ENCODE peak calls at places on chromosomes 12 and 14, in seven cellular contexts. Y is breast epithelium; T is foreskin fibroblast; P is CD8-positive, alpha-beta T cell; L is lower leg skin; F is fibroblast of lung; R is astrocyte of the spinal cord. C is an unnamed sample.

GRCh38 chr14:95496111-95496681 is 20.3 kb downstream of the SYNE3 start:
- DNase-seq in P (no peak), T (no peak), L (no peak), Y (no peak), F (peak; percentile 43), R (no peak), C (no peak)

GRCh38 chr12:114662512-114663177 is 21.3 kb downstream of the TBX3 start:
- DNase-seq in Y (peak; percentile 78), R (peak; percentile 85), P (peak; percentile 68), T (peak; percentile 88), L (peak; percentile 80), F (peak; percentile 92), C (no peak)

GRCh38 chr12:1644523-1645438 is 15.8 kb downstream of the WNT5B start:
- DNase-seq in T (peak; percentile 80), R (peak; percentile 91), P (no peak), Y (no peak), F (peak; percentile 89), L (peak; percentile 68), C (no peak)

GRCh38 chr14:61474021-61474420 is 152.6 kb downstream of the PRKCH start:
- DNase-seq in Y (no peak), R (no peak), T (no peak), P (no peak), F (no peak), L (no peak), C (no peak)

GRCh38 chr12:24499151-24500146 is 449.5 kb downstream of the BCAT1 start:
- DNase-seq in P (no peak), F (peak; percentile 93), L (no peak), Y (no peak), T (peak; percentile 18), R (peak; percentile 81), C (no peak)

GRCh38 chr14:99320105-99320572 is 48.1 kb upstream of the BCL11B start:
- DNase-seq in L (no peak), T (no peak), R (peak; percentile 6), F (peak; percentile 16), Y (peak; percentile 14), P (peak; percentile 67), C (no peak)

GRCh38 chr14:100261621-100262020 is 22.7 kb downstream of the YY1 start:
- DNase-seq in L (no peak), Y (no peak), P (no peak), T (no peak), F (no peak), R (no peak), C (no peak)

GRCh38 chr12:131863711-131864396 is 30.6 kb upstream of the ULK1 start:
- DNase-seq in P (no peak), R (no peak), Y (no peak), L (no peak), F (no peak), T (no peak), C (no peak)

GRCh38 chr12:130127909-130128763 is 34.1 kb upstream of the FZD10 start:
- DNase-seq in Y (peak; percentile 43), R (peak; percentile 1), L (no peak), T (peak; percentile 15), P (no peak), F (no peak), C (no peak)

GRCh38 chr12:123621619-123622530 is 11.6 kb downstream of the EIF2B1 start:
- DNase-seq in F (no peak), L (no peak), Y (no peak), P (no peak), R (no peak), T (no peak), C (no peak)

GRCh38 chr12:70258605-70259403 is 15.6 kb downstream of the CNOT2 start:
- DNase-seq in T (no peak), R (no peak), P (no peak), F (no peak), L (no peak), Y (no peak), C (no peak)

GRCh38 chr14:99790201-99790977 is 2.8 kb upstream of the EML1 start:
- DNase-seq in T (no peak), F (no peak), L (no peak), P (no peak), Y (no peak), R (no peak), C (no peak)

GRCh38 chr12:97396989-97397388 is 65.6 kb upstream of the RMST start:
- DNase-seq in T (no peak), Y (no peak), R (no peak), L (no peak), P (no peak), F (no peak), C (no peak)

GRCh38 chr12:55815473-55815872 is 2.1 kb downstream of the SARNP start:
- DNase-seq in F (no peak), L (no peak), P (no peak), Y (no peak), T (no peak), R (no peak), C (no peak)
- H3K4me3 ChIP-seq in F (peak overlapping the region; percentile 100), L (no peak overlapping the region), P (no peak overlapping the region), Y (no peak overlapping the region), T (peak overlapping the region; percentile 78), R (no peak overlapping the region), C (peak overlapping the region; percentile 67)

DNA sequence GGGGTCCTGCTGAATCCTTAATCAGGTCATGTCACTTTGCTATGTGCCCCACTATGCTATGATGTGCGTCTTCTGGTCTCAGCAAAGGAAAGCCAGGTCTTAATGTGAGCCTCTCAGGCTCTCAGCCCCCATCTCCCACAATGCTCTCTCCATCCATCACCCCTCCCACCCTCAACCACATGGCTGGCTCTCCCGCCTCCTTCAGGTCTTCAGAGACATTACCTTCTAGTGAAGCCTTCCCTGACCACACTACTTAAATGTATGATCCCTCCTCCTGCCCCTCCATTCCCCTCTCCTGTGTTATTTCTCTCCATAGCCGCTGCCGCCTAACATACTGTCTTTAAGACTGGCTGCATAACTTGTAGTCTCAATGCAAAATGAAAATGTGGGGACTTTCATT is 50.5 kb downstream of the KRT80 start:
- DNase-seq in T (no peak), L (no peak), F (no peak), Y (no peak), P (no peak), R (no peak), C (no peak)
- TF ChIP-seq CTCF in T (no peak), L (no peak), F (no peak), Y (no peak), P (no peak), R (peak; percentile 10), C (no peak)

GRCh38 chr14:76947078-76947837 is 81.2 kb downstream of the IRF2BPL start:
- DNase-seq in F (peak; percentile 94), T (peak; percentile 87), L (peak; percentile 75), Y (peak; percentile 89), P (peak; percentile 77), R (peak; percentile 90), C (peak; percentile 46)
- H3K4me3 ChIP-seq in F (no peak overlapping the region), T (no peak overlapping the region), L (no peak overlapping the region), Y (peak overlapping the region; percentile 4), P (no peak overlapping the region), R (no peak overlapping the region), C (peak overlapping the region; percentile 10)

GRCh38 chr14:76509291-76509690 is 133.4 kb downstream of the ESRRB start:
- DNase-seq in F (no peak), Y (no peak), T (no peak), L (no peak), P (no peak), R (no peak), C (no peak)
- TF ChIP-seq CTCF in F (no peak), Y (no peak), T (no peak), L (no peak), P (no peak), R (no peak), C (no peak)

GRCh38 chr12:29781705-29782266 is 2.0 kb downstream of the TMTC1 start:
- DNase-seq in L (no peak), T (no peak), Y (no peak), P (no peak), F (no peak), R (no peak), C (no peak)

GRCh38 chr12:29782821-29783772 is 645 bp downstream of the TMTC1 start:
- DNase-seq in P (no peak), L (peak; percentile 15), T (peak; percentile 39), R (peak; percentile 45), F (peak; percentile 53), Y (no peak), C (no peak)

GRCh38 chr12:29783773-29784666 is at the start of gene TMTC1:
- DNase-seq in F (peak; percentile 69), R (peak; percentile 55), Y (no peak), T (peak; percentile 53), L (peak; percentile 28), P (no peak), C (no peak)

GRCh38 chr12:29781176-29781575 is 2.6 kb downstream of the TMTC1 start:
- DNase-seq in F (peak; percentile 20), P (no peak), T (no peak), R (no peak), L (no peak), Y (no peak), C (no peak)

GRCh38 chr12:29782285-29782820 is 1.4 kb downstream of the TMTC1 start:
- DNase-seq in R (peak; percentile 78), T (peak; percentile 70), P (no peak), F (peak; percentile 89), Y (no peak), L (peak; percentile 22), C (no peak)
- H3K4me3 ChIP-seq in R (peak overlapping the region; percentile 70), T (peak overlapping the region; percentile 75), P (no peak overlapping the region), F (peak overlapping the region; percentile 87), Y (peak overlapping the region; percentile 52), L (peak overlapping the region; percentile 57), C (peak overlapping the region; percentile 64)